ENCODE peak calls at places on chromosomes 11 and 22, in nine cellular contexts. P is A549, W is psoas muscle, M is adrenal gland, X is cardiac muscle cell, B is RWPE2, A is hepatocyte, H is adipocyte, C is ovary. V is an unnamed sample.

GRCh38 chr11:130774703-130775102 is 141.6 kb downstream of the SNX19 start:
- DNase-seq in P (no peak), W (no peak), M (peak; percentile 56), X (no peak), B (no peak), A (no peak), H (no peak), C (no peak), V (no peak)

GRCh38 chr11:111680486-111681175 is 78.4 kb downstream of the SIK2 start:
- DNase-seq in P (no peak), W (no peak), M (no peak), X (no peak), B (no peak), A (no peak), H (no peak), C (no peak), V (no peak)

GRCh38 chr22:29330753-29331152 is 15.3 kb upstream of the RASL10A start:
- DNase-seq in P (no peak), W (peak; percentile 87), M (peak; percentile 95), X (no peak), B (no peak), A (no peak), H (no peak), C (peak; percentile 83), V (peak; percentile 53)

GRCh38 chr11:61869636-61870428 is 21.5 kb downstream of the FADS3 start:
- DNase-seq in P (no peak), W (peak; percentile 53), M (no peak), X (peak; percentile 52), B (no peak), A (peak; percentile 39), H (no peak), C (no peak), V (no peak)

GRCh38 chr22:34886812-34887211 is 179.1 kb upstream of the ISX start:
- DNase-seq in P (no peak), W (no peak), M (no peak), X (no peak), B (no peak), A (no peak), H (peak; percentile 47), C (no peak), V (no peak)

GRCh38 chr11:73331138-73331916 is 23.3 kb downstream of the ARHGEF17 start:
- DNase-seq in P (no peak), W (peak; percentile 47), M (no peak), X (peak; percentile 88), B (no peak), A (peak; percentile 88), H (peak; percentile 60), C (no peak), V (no peak)

GRCh38 chr22:39463931-39464390 is 7.1 kb downstream of the MGAT3 start:
- DNase-seq in P (no peak), W (peak; percentile 87), M (no peak), X (no peak), B (no peak), A (no peak), H (peak; percentile 57), C (no peak), V (peak; percentile 79)

GRCh38 chr11:8293171-8293570 is 29.5 kb upstream of the LMO1 start:
- DNase-seq in P (no peak), W (no peak), M (no peak), X (no peak), B (no peak), A (no peak), H (no peak), C (no peak), V (no peak)

GRCh38 chr22:18954333-18954732 is 18.2 kb upstream of the PRODH start:
- DNase-seq in P (peak; percentile 22), W (peak; percentile 80), M (peak; percentile 85), X (peak; percentile 79), B (peak; percentile 50), A (peak; percentile 83), H (peak; percentile 83), C (peak; percentile 69), V (peak; percentile 61)

GRCh38 chr11:111922803-111923202 is 4.1 kb downstream of the C11orf52 start:
- DNase-seq in P (no peak), W (no peak), M (no peak), X (no peak), B (no peak), A (no peak), H (peak; percentile 96), C (no peak), V (no peak)

GRCh38 chr11:35142481-35143207 is 3.7 kb downstream of the CD44 start:
- DNase-seq in P (no peak), W (no peak), M (no peak), X (no peak), B (no peak), A (peak; percentile 48), H (peak; percentile 74), C (no peak), V (no peak)

GRCh38 chr22:41480397-41480735 is 11.4 kb downstream of the ACO2 start:
- DNase-seq in P (no peak), W (no peak), M (no peak), X (no peak), B (no peak), A (peak; percentile 68), H (peak; percentile 80), C (no peak), V (no peak)

GRCh38 chr22:41482319-41482935 is 13.5 kb downstream of the ACO2 start:
- DNase-seq in P (no peak), W (no peak), M (no peak), X (no peak), B (no peak), A (no peak), H (peak; percentile 42), C (no peak), V (no peak)

GRCh38 chr22:41479671-41480396 is 10.9 kb downstream of the ACO2 start:
- DNase-seq in P (no peak), W (no peak), M (no peak), X (no peak), B (no peak), A (peak; percentile 33), H (peak; percentile 68), C (no peak), V (no peak)

GRCh38 chr22:41481925-41482318 is 13.0 kb downstream of the ACO2 start:
- DNase-seq in P (no peak), W (no peak), M (no peak), X (no peak), B (no peak), A (no peak), H (no peak), C (no peak), V (no peak)

GRCh38 chr22:41481131-41481830 is 12.4 kb downstream of the ACO2 start:
- DNase-seq in P (no peak), W (peak; percentile 79), M (peak; percentile 87), X (no peak), B (no peak), A (no peak), H (no peak), C (no peak), V (peak; percentile 38)
- H3K4me3 ChIP-seq in P (no peak overlapping the region), W (peak overlapping the region; percentile 61), M (no peak overlapping the region), X (no peak overlapping the region), B (no peak overlapping the region), A (no peak overlapping the region), H (no peak overlapping the region), C (no peak overlapping the region), V (no peak overlapping the region)

GRCh38 chr11:128313931-128314330 is 273.4 kb downstream of the ETS1 start:
- DNase-seq in P (no peak), W (no peak), M (no peak), X (no peak), B (no peak), A (no peak), H (no peak), C (no peak), V (no peak)

GRCh38 chr11:128318856-128319474 is 268.4 kb downstream of the ETS1 start:
- DNase-seq in P (no peak), W (no peak), M (no peak), X (no peak), B (no peak), A (no peak), H (no peak), C (no peak), V (no peak)

GRCh38 chr11:128316541-128317206 is 270.7 kb downstream of the ETS1 start:
- DNase-seq in P (no peak), W (no peak), M (no peak), X (no peak), B (no peak), A (no peak), H (no peak), C (no peak), V (no peak)

GRCh38 chr11:128311742-128312719 is 275.3 kb downstream of the ETS1 start:
- DNase-seq in P (no peak), W (no peak), M (no peak), X (no peak), B (no peak), A (no peak), H (no peak), C (no peak), V (no peak)

GRCh38 chr11:128315933-128316332 is 271.4 kb downstream of the ETS1 start:
- DNase-seq in P (no peak), W (no peak), M (no peak), X (no peak), B (no peak), A (no peak), H (no peak), C (no peak), V (no peak)
- H3K4me1 ChIP-seq in P (no peaks in the 10 kb centered on the region), W (no peaks in the 10 kb centered on the region), M (no peaks in the 10 kb centered on the region), X (no peaks in the 10 kb centered on the region), B (no peaks in the 10 kb centered on the region), A (no peaks in the 10 kb centered on the region), H (no peaks in the 10 kb centered on the region), C (no peaks in the 10 kb centered on the region), V (no peaks in the 10 kb centered on the region)

DNA sequence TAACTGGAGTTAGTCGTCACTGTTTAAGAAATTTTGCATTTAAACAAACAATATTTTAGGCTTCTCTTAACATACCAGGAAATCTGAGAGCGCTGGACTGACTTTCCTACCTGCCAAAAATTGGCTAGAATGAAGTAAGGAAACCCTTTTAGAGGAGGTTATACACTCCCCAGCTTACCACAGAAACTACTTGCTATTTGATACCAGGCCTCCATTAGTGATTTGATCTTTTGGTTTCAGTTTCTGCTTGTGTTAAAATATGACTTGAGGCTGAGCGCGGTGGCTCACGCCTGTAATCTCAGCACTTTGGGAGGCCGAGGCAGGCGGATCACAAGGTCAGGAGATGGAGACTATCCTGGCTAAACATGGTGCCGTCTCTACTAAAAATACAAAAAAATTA is 419.9 kb downstream of the LRRC4C start:
- DNase-seq in P (no peak), W (no peak), M (no peak), X (no peak), B (no peak), A (no peak), H (no peak), C (no peak), V (no peak)
- H3K9me3 ChIP-seq in P (no peaks in the 10 kb centered on the region), W (no peaks in the 10 kb centered on the region), M (no peaks in the 10 kb centered on the region), X (no peaks in the 10 kb centered on the region), B (no peaks in the 10 kb centered on the region), A (no peaks in the 10 kb centered on the region), H (no peaks in the 10 kb centered on the region), C (no peaks in the 10 kb centered on the region), V (no peaks in the 10 kb centered on the region)

DNA sequence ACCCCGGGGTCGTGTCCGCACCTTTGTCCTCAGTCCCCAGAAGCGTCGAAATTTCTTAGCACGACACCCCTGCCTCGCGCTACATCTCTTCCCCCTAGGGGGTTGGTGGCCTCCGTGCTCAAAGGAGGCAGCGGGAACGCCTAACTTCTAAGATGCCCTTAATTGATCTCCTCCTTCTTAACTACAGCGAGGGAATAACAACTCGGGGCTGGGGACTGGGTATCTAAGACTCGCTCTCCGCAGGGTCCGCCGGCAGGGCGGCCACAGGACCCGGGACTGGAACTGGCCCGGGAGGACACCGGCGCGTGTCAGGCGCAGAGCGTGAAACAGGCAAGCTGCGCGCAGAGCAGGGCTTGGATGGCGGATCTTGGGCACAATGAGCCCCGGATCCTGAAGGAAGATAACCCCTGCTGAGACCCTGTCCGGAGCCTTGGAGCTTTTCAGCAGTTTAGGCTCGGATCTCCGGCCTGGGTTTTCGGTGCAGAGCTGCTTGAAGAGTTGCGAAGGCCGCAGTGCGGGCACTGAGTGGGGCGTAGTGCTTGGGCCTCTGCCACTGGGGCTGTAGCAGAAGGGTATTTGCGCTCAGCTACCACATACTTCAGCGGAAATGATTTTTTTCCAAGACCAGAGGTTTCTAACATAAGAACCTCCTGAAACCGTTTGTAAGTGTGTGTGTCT is 2.0 kb upstream of the CALCA start:
- DNase-seq in P (no peak), W (no peak), M (no peak), X (peak; percentile 37), B (no peak), A (no peak), H (no peak), C (no peak), V (peak; percentile 64)
- H3K4me3 ChIP-seq in P (no peak overlapping the region), W (peak overlapping the region; percentile 54), M (no peak overlapping the region), X (peak overlapping the region; percentile 12), B (no peak overlapping the region), A (peak overlapping the region; percentile 29), H (peak overlapping the region; percentile 38), C (no peak overlapping the region), V (no peak overlapping the region)

V was measured in left lung.